ENCODE peak calls at places on chromosomes 1 and 21, in five cellular contexts. C is IMR-90; M is activated CD8-positive, alpha-beta memory T cell treated with anti-CD3 and anti-CD28 coated beads, Interleukin-2, amount 10 ng/mL, durations not matched to agents 7 days and 5 days; X is left cardiac atrium; N is amniotic stem cell. Q is an unnamed sample.

GRCh38 chr21:35616090-35616489 is 444.2 kb downstream of the SETD4 start:
- DNase-seq in N (no peak), C (peak; percentile 70), X (no peak), M (no peak), Q (no peak)

GRCh38 chr1:81756872-81757271 is 43.9 kb upstream of the ADGRL2 start:
- DNase-seq in M (no peak), X (no peak), C (peak; percentile 6), N (no peak), Q (no peak)

GRCh38 chr21:44820851-44821250 is 3.0 kb upstream of the SUMO3 start:
- DNase-seq in C (peak; percentile 60), X (no peak), N (peak; percentile 28), M (no peak), Q (no peak)

GRCh38 chr1:109467301-109467777 is 993 bp downstream of the SYPL2 start:
- DNase-seq in M (no peak), X (no peak), C (no peak), N (no peak), Q (no peak)

GRCh38 chr1:10338047-10338446 is 60.8 kb upstream of the PGD start:
- DNase-seq in X (peak; percentile 39), N (no peak), C (peak; percentile 34), M (peak; percentile 65), Q (peak; percentile 54)

GRCh38 chr21:41242238-41242829 is 74.3 kb upstream of the FAM3B start:
- DNase-seq in X (no peak), N (no peak), C (no peak), M (no peak), Q (no peak)

GRCh38 chr21:42586406-42586805 is 67.0 kb upstream of the PDE9A start:
- DNase-seq in M (no peak), C (no peak), N (no peak), X (no peak), Q (no peak)

GRCh38 chr1:248840946-248841345 is 2.9 kb downstream of the ZNF672 start:
- DNase-seq in N (no peak), M (no peak), X (no peak), C (no peak), Q (no peak)

GRCh38 chr1:40630488-40631223 is 34.8 kb downstream of the RIMS3 start:
- DNase-seq in X (no peak), M (peak; percentile 51), N (no peak), C (peak; percentile 19), Q (no peak)

GRCh38 chr1:17212487-17213121 is 7.7 kb downstream of the PADI1 start:
- DNase-seq in N (peak; percentile 36), C (peak; percentile 73), X (peak; percentile 39), M (peak; percentile 86), Q (no peak)

GRCh38 chr1:171160611-171161354 is 24.3 kb upstream of the FMO2 start:
- DNase-seq in N (no peak), X (no peak), C (no peak), M (no peak), Q (no peak)

GRCh38 chr1:37133276-37134145 is 99.2 kb upstream of the GRIK3 start:
- DNase-seq in M (no peak), N (no peak), C (no peak), X (no peak), Q (no peak)

GRCh38 chr21:33441489-33442477 is 38.0 kb downstream of the TMEM50B start:
- DNase-seq in N (peak; percentile 35), C (peak; percentile 94), M (no peak), X (peak; percentile 58), Q (peak; percentile 70)